ENCODE peak calls at places on chromosomes 3 and 15, in seven cellular contexts. R is A549; O is activated naive CD8-positive, alpha-beta T cell treated with anti-CD3 and anti-CD28 coated beads, Interleukin-2, amount 50 U/mL, for 24 hours; B is HS-5; D is psoas muscle; N is WTC11; Q is naive B cell. U is an unnamed sample.

GRCh38 chr15:42736793-42737528 is at the start of gene CDAN1:
- DNase-seq in R (peak), Q (peak), B (peak), D (peak), N (peak), O (peak), U (peak)

GRCh38 chr3:18812316-18812715 is 336.0 kb upstream of the KCNH8 start:
- DNase-seq in R (no peak), D (no peak), O (no peak), Q (no peak), B (no peak), N (no peak), U (no peak)

GRCh38 chr15:82587805-82588204 is 47.5 kb upstream of the RPS17 start:
- DNase-seq in D (no peak), O (no peak), B (no peak), R (no peak), N (no peak), Q (no peak), U (no peak)

GRCh38 chr3:23949784-23950183 is 4.7 kb downstream of the NR1D2 start:
- DNase-seq in Q (no peak), R (no peak), B (no peak), N (no peak), D (peak), O (no peak), U (peak)

GRCh38 chr3:23620044-23620443 is 185.7 kb upstream of the UBE2E1 start:
- DNase-seq in Q (no peak), N (no peak), O (no peak), R (no peak), B (no peak), D (no peak), U (no peak)

GRCh38 chr15:37133619-37134018 is 33.3 kb upstream of the MEIS2 start:
- DNase-seq in D (no peak), Q (no peak), R (no peak), B (no peak), O (no peak), N (no peak), U (no peak)

GRCh38 chr3:33152363-33153360 is 38.8 kb downstream of the CRTAP start:
- DNase-seq in N (no peak), B (no peak), Q (no peak), D (no peak), O (no peak), R (no peak), U (no peak)

GRCh38 chr3:59821274-59821673 is 771.4 kb upstream of the CFAP20DC start:
- DNase-seq in O (no peak), Q (no peak), R (no peak), N (no peak), D (no peak), B (no peak), U (no peak)

GRCh38 chr3:48423883-48424695 is 5.8 kb downstream of the PLXNB1 start:
- DNase-seq in O (no peak), R (no peak), Q (no peak), D (no peak), N (no peak), B (no peak), U (no peak)

GRCh38 chr3:123678108-123678511 is 93.3 kb upstream of the HACD2 start:
- DNase-seq in B (peak), O (no peak), Q (no peak), D (no peak), R (no peak), N (no peak), U (no peak)

GRCh38 chr3:17238029-17238428 is 353.3 kb downstream of the PLCL2 start:
- DNase-seq in O (no peak), R (no peak), Q (no peak), D (no peak), N (peak), B (no peak), U (no peak)

GRCh38 chr3:113844622-113845222 is 6.1 kb downstream of the GRAMD1C start:
- DNase-seq in O (no peak), Q (no peak), N (no peak), R (peak), D (no peak), B (no peak), U (peak)

GRCh38 chr3:159803444-159803843 is 185.2 kb upstream of the IL12A start:
- DNase-seq in B (no peak), N (no peak), Q (no peak), D (no peak), R (no peak), O (no peak), U (no peak)

GRCh38 chr15:44729394-44729913 is 6.9 kb upstream of the TRIM69 start:
- DNase-seq in O (peak), N (peak), D (peak), Q (no peak), R (no peak), B (no peak), U (no peak)

GRCh38 chr3:187746479-187747335 is 1.4 kb upstream of the BCL6 start:
- DNase-seq in B (no peak), R (no peak), N (no peak), Q (no peak), O (no peak), D (no peak), U (no peak)

GRCh38 chr3:120214161-120214560 is 70.9 kb downstream of the GPR156 start:
- DNase-seq in Q (no peak), N (no peak), R (no peak), B (no peak), D (no peak), O (no peak), U (no peak)

GRCh38 chr3:16200411-16200810 is 25.9 kb downstream of the GALNT15 start:
- DNase-seq in B (no peak), Q (no peak), O (no peak), N (no peak), D (no peak), R (no peak), U (no peak)

GRCh38 chr3:166560253-166560652 is 723.0 kb upstream of the BCHE start:
- DNase-seq in R (no peak), Q (no peak), N (peak), B (no peak), D (no peak), O (no peak), U (no peak)

GRCh38 chr3:194267744-194268658 is 83.1 kb downstream of the CPN2 start:
- DNase-seq in B (no peak), Q (no peak), R (no peak), O (no peak), D (peak), N (peak), U (no peak)

GRCh38 chr3:40292637-40293036 is 16.9 kb upstream of the EIF1B start:
- DNase-seq in N (peak), R (no peak), B (no peak), O (no peak), D (no peak), Q (no peak), U (no peak)

GRCh38 chr3:12522721-12523120 is 22.6 kb downstream of the MKRN2OS start:
- DNase-seq in B (no peak), O (no peak), Q (no peak), R (no peak), D (peak), N (no peak), U (no peak)

GRCh38 chr3:150090006-150090405 is 119.3 kb upstream of the PFN2 start:
- DNase-seq in Q (no peak), O (no peak), D (no peak), R (no peak), N (no peak), B (no peak), U (no peak)

GRCh38 chr3:141393151-141394076 is 25.1 kb downstream of the ZBTB38 start:
- DNase-seq in D (no peak), Q (no peak), O (no peak), N (peak), B (no peak), R (no peak), U (no peak)

GRCh38 chr3:120113128-120114116 is 19.2 kb upstream of the GSK3B start:
- DNase-seq in N (no peak), R (no peak), D (no peak), Q (no peak), B (peak), O (no peak), U (no peak)

GRCh38 chr3:50287262-50287661 is 5.0 kb downstream of the IFRD2 start:
- DNase-seq in N (no peak), R (no peak), B (no peak), O (no peak), Q (no peak), D (no peak), U (no peak)

GRCh38 chr3:37741644-37742043 is 120.0 kb upstream of the CTDSPL start:
- DNase-seq in R (peak), O (no peak), N (no peak), B (no peak), Q (no peak), D (peak), U (no peak)

GRCh38 chr15:46576611-46577010 is 941.8 kb downstream of the SQOR start:
- DNase-seq in Q (no peak), N (no peak), D (no peak), B (no peak), O (no peak), R (no peak), U (no peak)

GRCh38 chr15:89088605-89089315 is 504 bp downstream of the ABHD2 start:
- DNase-seq in N (no peak), R (no peak), O (no peak), Q (no peak), B (no peak), D (peak), U (no peak)

GRCh38 chr3:46334911-46335478 is 18.9 kb upstream of the CCR2 start:
- DNase-seq in O (no peak), B (peak), N (no peak), D (no peak), Q (no peak), R (no peak), U (no peak)

GRCh38 chr3:42937334-42937733 is 31.4 kb downstream of the ZNF662 start:
- DNase-seq in O (no peak), Q (no peak), N (no peak), D (no peak), R (no peak), B (no peak), U (no peak)

GRCh38 chr3:195147649-195148121 is 123.3 kb downstream of the XXYLT1 start:
- DNase-seq in Q (peak), N (no peak), O (peak), B (no peak), R (no peak), D (peak), U (peak)

GRCh38 chr15:93046120-93046519 is 42.9 kb downstream of the RGMA start:
- DNase-seq in N (no peak), R (no peak), B (no peak), D (peak), Q (no peak), O (no peak), U (no peak)

GRCh38 chr15:63190993-63191392 is 1.6 kb downstream of the RAB8B start:
- DNase-seq in N (no peak), Q (no peak), D (no peak), R (no peak), O (no peak), B (no peak), U (no peak)

GRCh38 chr3:88151358-88151757 is 1.6 kb downstream of the C3orf38 start:
- DNase-seq in R (no peak), N (no peak), Q (no peak), B (no peak), O (no peak), D (no peak), U (no peak)

GRCh38 chr15:58086479-58086878 is 21.0 kb upstream of the ALDH1A2 start:
- DNase-seq in Q (no peak), D (no peak), O (no peak), N (no peak), B (peak), R (no peak), U (no peak)

GRCh38 chr15:29656636-29657475 is 165.4 kb downstream of the TJP1 start:
- DNase-seq in R (peak), N (peak), Q (no peak), D (no peak), O (no peak), B (no peak), U (no peak)

GRCh38 chr3:193297421-193297820 is 56.4 kb downstream of the PLAAT1 start:
- DNase-seq in Q (no peak), O (no peak), N (no peak), D (no peak), B (no peak), R (no peak), U (no peak)

GRCh38 chr3:17336291-17336690 is 406.1 kb downstream of the TBC1D5 start:
- DNase-seq in D (no peak), B (no peak), Q (no peak), O (no peak), R (no peak), N (no peak), U (no peak)

U was measured in GM10248.